ENCODE peak calls at places on chromosomes 5 and 9, in seven cellular contexts. One of them, this sample, is unnamed.

GRCh38 chr9:75230469-75230868 is 142.2 kb downstream of the OSTF1 start:
- DNase-seq in A172: no peak
- DNase-seq in stimulated activated CD8-positive, alpha-beta memory T cell treated with anti-CD3 and anti-CD28 coated beads, Interleukin-4, amount 100 ng/mL, for 1 hour: no peak
- DNase-seq in mammary epithelial cell: no peak
- DNase-seq in GM23248: no peak
- DNase-seq in left colon: no peak
- DNase-seq in NCI-H526: no peak
- DNase-seq in this sample: no peak

GRCh38 chr5:15785636-15786035 is 285.7 kb downstream of the FBXL7 start:
- DNase-seq in A172: no peak
- DNase-seq in stimulated activated CD8-positive, alpha-beta memory T cell treated with anti-CD3 and anti-CD28 coated beads, Interleukin-4, amount 100 ng/mL, for 1 hour: no peak
- DNase-seq in mammary epithelial cell: no peak
- DNase-seq in GM23248: no peak
- DNase-seq in left colon: no peak
- DNase-seq in NCI-H526: peak
- DNase-seq in this sample: no peak

GRCh38 chr5:176579323-176579722 is 30.2 kb downstream of the CDHR2 start:
- DNase-seq in A172: no peak
- DNase-seq in stimulated activated CD8-positive, alpha-beta memory T cell treated with anti-CD3 and anti-CD28 coated beads, Interleukin-4, amount 100 ng/mL, for 1 hour: no peak
- DNase-seq in mammary epithelial cell: no peak
- DNase-seq in GM23248: no peak
- DNase-seq in left colon: no peak
- DNase-seq in NCI-H526: no peak
- DNase-seq in this sample: no peak

GRCh38 chr5:113682497-113683136 is 169.1 kb downstream of the YTHDC2 start:
- DNase-seq in A172: peak
- DNase-seq in stimulated activated CD8-positive, alpha-beta memory T cell treated with anti-CD3 and anti-CD28 coated beads, Interleukin-4, amount 100 ng/mL, for 1 hour: no peak
- DNase-seq in mammary epithelial cell: no peak
- DNase-seq in GM23248: peak
- DNase-seq in left colon: no peak
- DNase-seq in NCI-H526: no peak
- DNase-seq in this sample: no peak

GRCh38 chr5:31860726-31861432 is 221.9 kb downstream of the PDZD2 start:
- DNase-seq in A172: peak
- DNase-seq in stimulated activated CD8-positive, alpha-beta memory T cell treated with anti-CD3 and anti-CD28 coated beads, Interleukin-4, amount 100 ng/mL, for 1 hour: no peak
- DNase-seq in mammary epithelial cell: peak
- DNase-seq in GM23248: no peak
- DNase-seq in left colon: no peak
- DNase-seq in NCI-H526: no peak
- DNase-seq in this sample: no peak

GRCh38 chr5:88727705-88728313 is 155.2 kb downstream of the MEF2C start:
- DNase-seq in A172: no peak
- DNase-seq in stimulated activated CD8-positive, alpha-beta memory T cell treated with anti-CD3 and anti-CD28 coated beads, Interleukin-4, amount 100 ng/mL, for 1 hour: no peak
- DNase-seq in mammary epithelial cell: no peak
- DNase-seq in GM23248: peak
- DNase-seq in left colon: no peak
- DNase-seq in NCI-H526: no peak
- DNase-seq in this sample: no peak

GRCh38 chr9:108473209-108474112 is 382.3 kb downstream of the ACTL7B start:
- DNase-seq in A172: peak
- DNase-seq in stimulated activated CD8-positive, alpha-beta memory T cell treated with anti-CD3 and anti-CD28 coated beads, Interleukin-4, amount 100 ng/mL, for 1 hour: no peak
- DNase-seq in mammary epithelial cell: peak
- DNase-seq in GM23248: peak
- DNase-seq in left colon: peak
- DNase-seq in NCI-H526: peak
- DNase-seq in this sample: no peak

GRCh38 chr9:129306318-129306973 is 128.4 kb upstream of the IER5L start:
- DNase-seq in A172: no peak
- DNase-seq in stimulated activated CD8-positive, alpha-beta memory T cell treated with anti-CD3 and anti-CD28 coated beads, Interleukin-4, amount 100 ng/mL, for 1 hour: no peak
- DNase-seq in mammary epithelial cell: no peak
- DNase-seq in GM23248: no peak
- DNase-seq in left colon: no peak
- DNase-seq in NCI-H526: no peak
- DNase-seq in this sample: peak

GRCh38 chr5:142825378-142826089 is 55.4 kb downstream of the ARHGAP26 start:
- DNase-seq in A172: peak
- DNase-seq in stimulated activated CD8-positive, alpha-beta memory T cell treated with anti-CD3 and anti-CD28 coated beads, Interleukin-4, amount 100 ng/mL, for 1 hour: no peak
- DNase-seq in mammary epithelial cell: no peak
- DNase-seq in GM23248: no peak
- DNase-seq in left colon: peak
- DNase-seq in NCI-H526: no peak
- DNase-seq in this sample: no peak

GRCh38 chr9:130199605-130200004 is 27.4 kb downstream of the NCS1 start:
- DNase-seq in A172: no peak
- DNase-seq in stimulated activated CD8-positive, alpha-beta memory T cell treated with anti-CD3 and anti-CD28 coated beads, Interleukin-4, amount 100 ng/mL, for 1 hour: no peak
- DNase-seq in mammary epithelial cell: peak
- DNase-seq in GM23248: peak
- DNase-seq in left colon: no peak
- DNase-seq in NCI-H526: no peak
- DNase-seq in this sample: no peak

GRCh38 chr5:174518512-174518911 is 205.9 kb upstream of the MSX2 start:
- DNase-seq in A172: no peak
- DNase-seq in stimulated activated CD8-positive, alpha-beta memory T cell treated with anti-CD3 and anti-CD28 coated beads, Interleukin-4, amount 100 ng/mL, for 1 hour: no peak
- DNase-seq in mammary epithelial cell: no peak
- DNase-seq in GM23248: no peak
- DNase-seq in left colon: no peak
- DNase-seq in NCI-H526: no peak
- DNase-seq in this sample: no peak

GRCh38 chr9:4986783-4987182 is 1.7 kb downstream of the JAK2 start:
- DNase-seq in A172: no peak
- DNase-seq in stimulated activated CD8-positive, alpha-beta memory T cell treated with anti-CD3 and anti-CD28 coated beads, Interleukin-4, amount 100 ng/mL, for 1 hour: no peak
- DNase-seq in mammary epithelial cell: no peak
- DNase-seq in GM23248: no peak
- DNase-seq in left colon: no peak
- DNase-seq in NCI-H526: no peak
- DNase-seq in this sample: no peak

GRCh38 chr5:56303511-56303910 is 70.4 kb upstream of the ANKRD55 start:
- DNase-seq in A172: no peak
- DNase-seq in stimulated activated CD8-positive, alpha-beta memory T cell treated with anti-CD3 and anti-CD28 coated beads, Interleukin-4, amount 100 ng/mL, for 1 hour: no peak
- DNase-seq in mammary epithelial cell: no peak
- DNase-seq in GM23248: no peak
- DNase-seq in left colon: no peak
- DNase-seq in NCI-H526: no peak
- DNase-seq in this sample: no peak

GRCh38 chr9:10612649-10613398 is at the start of gene PTPRD:
- DNase-seq in A172: peak
- DNase-seq in stimulated activated CD8-positive, alpha-beta memory T cell treated with anti-CD3 and anti-CD28 coated beads, Interleukin-4, amount 100 ng/mL, for 1 hour: no peak
- DNase-seq in mammary epithelial cell: peak
- DNase-seq in GM23248: peak
- DNase-seq in left colon: peak
- DNase-seq in NCI-H526: peak
- DNase-seq in this sample: no peak

GRCh38 chr5:179182601-179183000 is 122.4 kb downstream of the ZNF354C start:
- DNase-seq in A172: no peak
- DNase-seq in stimulated activated CD8-positive, alpha-beta memory T cell treated with anti-CD3 and anti-CD28 coated beads, Interleukin-4, amount 100 ng/mL, for 1 hour: no peak
- DNase-seq in mammary epithelial cell: no peak
- DNase-seq in GM23248: no peak
- DNase-seq in left colon: no peak
- DNase-seq in NCI-H526: no peak
- DNase-seq in this sample: no peak